ENCODE peak calls at places on chromosomes 2 and 18, in five cellular contexts. One of them, this sample, is unnamed.

GRCh38 chr18:56807883-56808282 is 156.7 kb downstream of the WDR7 start:
- DNase-seq in progenitor cell of endocrine pancreas: peak
- DNase-seq in transverse colon: no peak
- DNase-seq in AG10803: no peak
- DNase-seq in MM.1S: no peak
- DNase-seq in this sample: no peak

GRCh38 chr2:179875864-179876263 is 14.5 kb upstream of the ZNF385B start:
- DNase-seq in AG10803: no peak
- DNase-seq in transverse colon: no peak
- DNase-seq in MM.1S: no peak
- DNase-seq in progenitor cell of endocrine pancreas: no peak
- DNase-seq in this sample: no peak

GRCh38 chr2:105421053-105421452 is 22.2 kb upstream of the FHL2 start:
- DNase-seq in AG10803: no peak
- DNase-seq in MM.1S: no peak
- DNase-seq in transverse colon: no peak
- DNase-seq in progenitor cell of endocrine pancreas: no peak
- DNase-seq in this sample: no peak

GRCh38 chr2:159637988-159638501 is 21.7 kb upstream of the BAZ2B start:
- DNase-seq in progenitor cell of endocrine pancreas: no peak
- DNase-seq in AG10803: peak
- DNase-seq in transverse colon: no peak
- DNase-seq in MM.1S: no peak
- DNase-seq in this sample: no peak

GRCh38 chr2:127193948-127194267 is 26.2 kb downstream of the CYP27C1 start:
- DNase-seq in AG10803: peak
- DNase-seq in transverse colon: no peak
- DNase-seq in MM.1S: no peak
- DNase-seq in progenitor cell of endocrine pancreas: no peak
- DNase-seq in this sample: no peak

GRCh38 chr2:8543412-8544167 is 138.3 kb upstream of the ID2 start:
- DNase-seq in AG10803: peak
- DNase-seq in progenitor cell of endocrine pancreas: no peak
- DNase-seq in MM.1S: peak
- DNase-seq in transverse colon: peak
- DNase-seq in this sample: peak

GRCh38 chr2:28155627-28156026 is 237.0 kb upstream of the FOSL2 start:
- DNase-seq in progenitor cell of endocrine pancreas: no peak
- DNase-seq in transverse colon: no peak
- DNase-seq in AG10803: no peak
- DNase-seq in MM.1S: no peak
- DNase-seq in this sample: no peak

GRCh38 chr2:104412384-104412783 is 441.5 kb upstream of the POU3F3 start:
- DNase-seq in AG10803: peak
- DNase-seq in progenitor cell of endocrine pancreas: peak
- DNase-seq in MM.1S: peak
- DNase-seq in transverse colon: peak
- DNase-seq in this sample: peak

GRCh38 chr2:10764101-10764785 is 42.8 kb downstream of the ATP6V1C2 start:
- DNase-seq in AG10803: no peak
- DNase-seq in transverse colon: no peak
- DNase-seq in MM.1S: no peak
- DNase-seq in progenitor cell of endocrine pancreas: no peak
- DNase-seq in this sample: no peak

GRCh38 chr2:232689152-232689910 is 7.8 kb upstream of the GIGYF2 start:
- DNase-seq in progenitor cell of endocrine pancreas: no peak
- DNase-seq in transverse colon: peak
- DNase-seq in AG10803: peak
- DNase-seq in MM.1S: no peak
- DNase-seq in this sample: no peak

GRCh38 chr2:70255637-70256314 is 2.2 kb upstream of the PCYOX1 start:
- DNase-seq in AG10803: no peak
- DNase-seq in transverse colon: no peak
- DNase-seq in MM.1S: no peak
- DNase-seq in progenitor cell of endocrine pancreas: no peak
- DNase-seq in this sample: no peak

GRCh38 chr2:130727286-130727924 is 1.5 kb upstream of the GPR148 start:
- DNase-seq in transverse colon: peak
- DNase-seq in AG10803: peak
- DNase-seq in progenitor cell of endocrine pancreas: peak
- DNase-seq in MM.1S: peak
- DNase-seq in this sample: peak

GRCh38 chr2:208031608-208032019 is 6.3 kb upstream of the PLEKHM3 start:
- DNase-seq in AG10803: peak
- DNase-seq in progenitor cell of endocrine pancreas: no peak
- DNase-seq in MM.1S: no peak
- DNase-seq in transverse colon: no peak
- DNase-seq in this sample: no peak

GRCh38 chr2:137897082-137897481 is 67.2 kb upstream of the HNMT start:
- DNase-seq in progenitor cell of endocrine pancreas: no peak
- DNase-seq in MM.1S: no peak
- DNase-seq in transverse colon: no peak
- DNase-seq in AG10803: no peak
- DNase-seq in this sample: no peak

GRCh38 chr2:179524940-179525339 is 260.3 kb upstream of the SESTD1 start:
- DNase-seq in MM.1S: no peak
- DNase-seq in transverse colon: no peak
- DNase-seq in AG10803: no peak
- DNase-seq in progenitor cell of endocrine pancreas: no peak
- DNase-seq in this sample: no peak

GRCh38 chr18:64053246-64053645 is 83.4 kb downstream of the SERPINB8 start:
- DNase-seq in progenitor cell of endocrine pancreas: no peak
- DNase-seq in AG10803: no peak
- DNase-seq in transverse colon: no peak
- DNase-seq in MM.1S: no peak
- DNase-seq in this sample: no peak

GRCh38 chr2:139990646-139991335 is 1210.6 kb upstream of the NXPH2 start:
- DNase-seq in MM.1S: no peak
- DNase-seq in AG10803: no peak
- DNase-seq in progenitor cell of endocrine pancreas: no peak
- DNase-seq in transverse colon: no peak
- DNase-seq in this sample: no peak

GRCh38 chr2:179239194-179239593 is 25.4 kb downstream of the SESTD1 start:
- DNase-seq in progenitor cell of endocrine pancreas: no peak
- DNase-seq in MM.1S: peak
- DNase-seq in transverse colon: no peak
- DNase-seq in AG10803: no peak
- DNase-seq in this sample: no peak

GRCh38 chr2:69734040-69734611 is 7.8 kb upstream of the ANXA4 start:
- DNase-seq in AG10803: peak
- DNase-seq in progenitor cell of endocrine pancreas: no peak
- DNase-seq in MM.1S: no peak
- DNase-seq in transverse colon: no peak
- DNase-seq in this sample: no peak

GRCh38 chr2:138712212-138712979 is 67.8 kb downstream of the NXPH2 start:
- DNase-seq in MM.1S: no peak
- DNase-seq in transverse colon: no peak
- DNase-seq in progenitor cell of endocrine pancreas: no peak
- DNase-seq in AG10803: peak
- DNase-seq in this sample: peak

GRCh38 chr2:165745916-165746315 is 48.1 kb downstream of the GALNT3 start:
- DNase-seq in transverse colon: no peak
- DNase-seq in AG10803: peak
- DNase-seq in MM.1S: no peak
- DNase-seq in progenitor cell of endocrine pancreas: no peak
- DNase-seq in this sample: no peak

GRCh38 chr2:228699888-228700287 is 518.4 kb upstream of the SPHKAP start:
- DNase-seq in progenitor cell of endocrine pancreas: no peak
- DNase-seq in transverse colon: no peak
- DNase-seq in MM.1S: no peak
- DNase-seq in AG10803: no peak
- DNase-seq in this sample: no peak

GRCh38 chr2:195659114-195659513 is 2.1 kb downstream of the SLC39A10 start:
- DNase-seq in AG10803: no peak
- DNase-seq in transverse colon: no peak
- DNase-seq in MM.1S: no peak
- DNase-seq in progenitor cell of endocrine pancreas: no peak
- DNase-seq in this sample: peak

GRCh38 chr2:241149925-241150659 is at the start of gene PPP1R7:
- DNase-seq in progenitor cell of endocrine pancreas: peak
- DNase-seq in MM.1S: peak
- DNase-seq in AG10803: peak
- DNase-seq in transverse colon: peak
- DNase-seq in this sample: peak
- TF ChIP-seq CTCF in progenitor cell of endocrine pancreas: no peak
- TF ChIP-seq CTCF in MM.1S: no peak
- TF ChIP-seq CTCF in AG10803: no peak
- TF ChIP-seq CTCF in transverse colon: no peak
- TF ChIP-seq CTCF in this sample: peak

GRCh38 chr2:214830794-214831346 is 21.4 kb upstream of the BARD1 start:
- DNase-seq in progenitor cell of endocrine pancreas: no peak
- DNase-seq in MM.1S: no peak
- DNase-seq in transverse colon: no peak
- DNase-seq in AG10803: no peak
- DNase-seq in this sample: no peak
- TF ChIP-seq CTCF in progenitor cell of endocrine pancreas: peak
- TF ChIP-seq CTCF in MM.1S: peak
- TF ChIP-seq CTCF in transverse colon: peak
- TF ChIP-seq CTCF in AG10803: peak
- TF ChIP-seq CTCF in this sample: peak

GRCh38 chr2:236209535-236209934 is 41.3 kb upstream of the GBX2 start:
- DNase-seq in MM.1S: no peak
- DNase-seq in AG10803: no peak
- DNase-seq in progenitor cell of endocrine pancreas: no peak
- DNase-seq in transverse colon: no peak
- DNase-seq in this sample: no peak
- TF ChIP-seq CTCF in MM.1S: no peak
- TF ChIP-seq CTCF in AG10803: no peak
- TF ChIP-seq CTCF in progenitor cell of endocrine pancreas: peak
- TF ChIP-seq CTCF in transverse colon: no peak
- TF ChIP-seq CTCF in this sample: no peak

GRCh38 chr2:235803028-235803427 is 309.2 kb downstream of the AGAP1 start:
- DNase-seq in transverse colon: no peak
- DNase-seq in MM.1S: no peak
- DNase-seq in progenitor cell of endocrine pancreas: no peak
- DNase-seq in AG10803: no peak
- DNase-seq in this sample: no peak
- TF ChIP-seq CTCF in transverse colon: no peak
- TF ChIP-seq CTCF in MM.1S: no peak
- TF ChIP-seq CTCF in progenitor cell of endocrine pancreas: no peak
- TF ChIP-seq CTCF in AG10803: peak
- TF ChIP-seq CTCF in this sample: no peak

GRCh38 chr18:52995875-52996274 is 655.9 kb downstream of the DCC start:
- DNase-seq in progenitor cell of endocrine pancreas: no peak
- DNase-seq in AG10803: no peak
- DNase-seq in MM.1S: no peak
- DNase-seq in transverse colon: no peak
- DNase-seq in this sample: no peak

GRCh38 chr18:52991246-52991645 is 651.2 kb downstream of the DCC start:
- DNase-seq in MM.1S: no peak
- DNase-seq in transverse colon: no peak
- DNase-seq in AG10803: no peak
- DNase-seq in progenitor cell of endocrine pancreas: no peak
- DNase-seq in this sample: no peak

GRCh38 chr18:52992041-52992440 is 652.0 kb downstream of the DCC start:
- DNase-seq in MM.1S: no peak
- DNase-seq in transverse colon: no peak
- DNase-seq in AG10803: no peak
- DNase-seq in progenitor cell of endocrine pancreas: no peak
- DNase-seq in this sample: no peak
- TF ChIP-seq CTCF in MM.1S: peak
- TF ChIP-seq CTCF in transverse colon: no peak
- TF ChIP-seq CTCF in AG10803: no peak
- TF ChIP-seq CTCF in progenitor cell of endocrine pancreas: peak
- TF ChIP-seq CTCF in this sample: peak

This sample was measured in GM13977.